ENCODE peak calls at places on chromosomes 4 and X, in five cellular contexts. One of them, this sample, is unnamed.

GRCh38 chr4:18318682-18319410 is 297.3 kb upstream of the LCORL start:
- DNase-seq in retinal pigment epithelial cell: peak
- DNase-seq in BE2C: peak
- DNase-seq in dorsolateral prefrontal cortex: no peak
- DNase-seq in cardiac muscle cell: no peak
- DNase-seq in this sample: no peak

GRCh38 chr4:19993222-19993621 is 258.5 kb upstream of the SLIT2 start:
- DNase-seq in retinal pigment epithelial cell: no peak
- DNase-seq in BE2C: no peak
- DNase-seq in dorsolateral prefrontal cortex: no peak
- DNase-seq in cardiac muscle cell: no peak
- DNase-seq in this sample: no peak

GRCh38 chr4:151811403-151811802 is 50.6 kb upstream of the GATB start:
- DNase-seq in retinal pigment epithelial cell: no peak
- DNase-seq in BE2C: no peak
- DNase-seq in dorsolateral prefrontal cortex: no peak
- DNase-seq in cardiac muscle cell: no peak
- DNase-seq in this sample: no peak

GRCh38 chr4:176566769-176567168 is 226.0 kb downstream of the VEGFC start:
- DNase-seq in retinal pigment epithelial cell: no peak
- DNase-seq in BE2C: no peak
- DNase-seq in dorsolateral prefrontal cortex: no peak
- DNase-seq in cardiac muscle cell: no peak
- DNase-seq in this sample: no peak

GRCh38 chrX:41515376-41515775 is 68.2 kb downstream of the NYX start:
- DNase-seq in retinal pigment epithelial cell: no peak
- DNase-seq in BE2C: no peak
- DNase-seq in dorsolateral prefrontal cortex: no peak
- DNase-seq in cardiac muscle cell: no peak
- DNase-seq in this sample: no peak

GRCh38 chr4:178553201-178553600 is 1111.0 kb upstream of the AGA start:
- DNase-seq in retinal pigment epithelial cell: no peak
- DNase-seq in BE2C: no peak
- DNase-seq in dorsolateral prefrontal cortex: no peak
- DNase-seq in cardiac muscle cell: no peak
- DNase-seq in this sample: no peak

GRCh38 chr4:41360911-41361830 is 104.4 kb downstream of the UCHL1 start:
- DNase-seq in retinal pigment epithelial cell: no peak
- DNase-seq in BE2C: peak
- DNase-seq in dorsolateral prefrontal cortex: peak
- DNase-seq in cardiac muscle cell: peak
- DNase-seq in this sample: no peak

GRCh38 chr4:107705742-107706556 is 14.1 kb downstream of the PAPSS1 start:
- DNase-seq in retinal pigment epithelial cell: no peak
- DNase-seq in BE2C: no peak
- DNase-seq in dorsolateral prefrontal cortex: no peak
- DNase-seq in cardiac muscle cell: no peak
- DNase-seq in this sample: no peak

GRCh38 chr4:70518716-70519115 is 347 bp downstream of the AMTN start:
- DNase-seq in retinal pigment epithelial cell: peak
- DNase-seq in BE2C: no peak
- DNase-seq in dorsolateral prefrontal cortex: no peak
- DNase-seq in cardiac muscle cell: no peak
- DNase-seq in this sample: no peak

GRCh38 chr4:94446386-94446785 is 5.4 kb upstream of the PDLIM5 start:
- DNase-seq in retinal pigment epithelial cell: no peak
- DNase-seq in BE2C: no peak
- DNase-seq in dorsolateral prefrontal cortex: no peak
- DNase-seq in cardiac muscle cell: no peak
- DNase-seq in this sample: no peak

GRCh38 chrX:15738686-15739016 is 581 bp downstream of the CA5B start:
- DNase-seq in retinal pigment epithelial cell: no peak
- DNase-seq in BE2C: no peak
- DNase-seq in dorsolateral prefrontal cortex: no peak
- DNase-seq in cardiac muscle cell: no peak
- DNase-seq in this sample: no peak

GRCh38 chrX:15737188-15737956 is 698 bp upstream of the CA5B start:
- DNase-seq in retinal pigment epithelial cell: no peak
- DNase-seq in BE2C: no peak
- DNase-seq in dorsolateral prefrontal cortex: no peak
- DNase-seq in cardiac muscle cell: no peak
- DNase-seq in this sample: no peak

GRCh38 chrX:15739886-15740285 is 1.8 kb downstream of the CA5B start:
- DNase-seq in retinal pigment epithelial cell: no peak
- DNase-seq in BE2C: no peak
- DNase-seq in dorsolateral prefrontal cortex: no peak
- DNase-seq in cardiac muscle cell: no peak
- DNase-seq in this sample: no peak

DNA sequence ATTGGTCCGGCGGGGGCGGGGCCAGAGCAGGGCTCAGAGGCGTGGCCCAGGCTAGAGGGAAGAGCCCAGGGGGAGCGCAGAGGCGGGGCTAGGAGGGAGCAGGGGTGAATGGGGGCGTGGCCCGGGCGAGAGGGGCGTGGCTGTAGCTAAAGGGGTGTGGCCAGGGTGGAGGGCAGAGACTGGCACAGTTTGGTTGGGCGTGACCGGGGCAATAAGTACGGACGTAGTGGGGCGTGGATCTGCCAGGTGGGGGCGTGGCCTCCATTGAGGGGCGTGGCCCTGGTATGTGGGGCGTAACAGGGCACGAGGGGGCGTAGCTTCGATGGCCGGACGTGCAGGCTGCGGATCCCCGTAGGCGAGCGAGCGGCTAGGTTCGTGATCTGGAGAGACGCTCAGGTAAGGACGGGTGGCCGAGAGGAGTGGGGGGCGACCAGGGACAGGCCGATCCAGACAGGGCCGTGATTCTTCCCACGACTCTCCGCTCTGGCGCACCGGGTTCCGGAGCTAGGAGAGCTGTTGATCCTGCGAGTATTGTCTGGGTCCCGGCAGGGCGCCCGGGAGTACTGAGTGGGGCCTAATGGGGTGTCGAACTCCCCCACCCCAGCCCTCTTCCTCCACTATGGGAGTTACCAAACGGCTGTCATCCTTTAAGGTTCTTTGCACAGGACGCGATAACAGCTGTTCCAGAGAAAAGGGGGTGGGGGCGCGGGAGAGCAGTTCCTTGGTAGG is at the start of gene CA5B:
- DNase-seq in retinal pigment epithelial cell: peak
- DNase-seq in BE2C: peak
- DNase-seq in dorsolateral prefrontal cortex: peak
- DNase-seq in cardiac muscle cell: peak
- DNase-seq in this sample: peak
- H3K4me3 ChIP-seq in retinal pigment epithelial cell: peak
- H3K4me3 ChIP-seq in BE2C: peak
- H3K4me3 ChIP-seq in dorsolateral prefrontal cortex: peak
- H3K4me3 ChIP-seq in cardiac muscle cell: peak
- H3K4me3 ChIP-seq in this sample: peak

GRCh38 chrX:49879656-49880277 is 483 bp downstream of the USP27X start:
- DNase-seq in retinal pigment epithelial cell: no peak
- DNase-seq in BE2C: no peak
- DNase-seq in dorsolateral prefrontal cortex: no peak
- DNase-seq in cardiac muscle cell: peak
- DNase-seq in this sample: no peak

GRCh38 chrX:49878128-49878833 is 1.0 kb upstream of the USP27X start:
- DNase-seq in retinal pigment epithelial cell: no peak
- DNase-seq in BE2C: peak
- DNase-seq in dorsolateral prefrontal cortex: no peak
- DNase-seq in cardiac muscle cell: no peak
- DNase-seq in this sample: no peak

GRCh38 chrX:49877397-49878101 is 1.7 kb upstream of the USP27X start:
- DNase-seq in retinal pigment epithelial cell: no peak
- DNase-seq in BE2C: no peak
- DNase-seq in dorsolateral prefrontal cortex: no peak
- DNase-seq in cardiac muscle cell: no peak
- DNase-seq in this sample: no peak

GRCh38 chrX:49880668-49881067 is 1.4 kb downstream of the USP27X start:
- DNase-seq in retinal pigment epithelial cell: no peak
- DNase-seq in BE2C: no peak
- DNase-seq in dorsolateral prefrontal cortex: no peak
- DNase-seq in cardiac muscle cell: no peak
- DNase-seq in this sample: no peak

DNA sequence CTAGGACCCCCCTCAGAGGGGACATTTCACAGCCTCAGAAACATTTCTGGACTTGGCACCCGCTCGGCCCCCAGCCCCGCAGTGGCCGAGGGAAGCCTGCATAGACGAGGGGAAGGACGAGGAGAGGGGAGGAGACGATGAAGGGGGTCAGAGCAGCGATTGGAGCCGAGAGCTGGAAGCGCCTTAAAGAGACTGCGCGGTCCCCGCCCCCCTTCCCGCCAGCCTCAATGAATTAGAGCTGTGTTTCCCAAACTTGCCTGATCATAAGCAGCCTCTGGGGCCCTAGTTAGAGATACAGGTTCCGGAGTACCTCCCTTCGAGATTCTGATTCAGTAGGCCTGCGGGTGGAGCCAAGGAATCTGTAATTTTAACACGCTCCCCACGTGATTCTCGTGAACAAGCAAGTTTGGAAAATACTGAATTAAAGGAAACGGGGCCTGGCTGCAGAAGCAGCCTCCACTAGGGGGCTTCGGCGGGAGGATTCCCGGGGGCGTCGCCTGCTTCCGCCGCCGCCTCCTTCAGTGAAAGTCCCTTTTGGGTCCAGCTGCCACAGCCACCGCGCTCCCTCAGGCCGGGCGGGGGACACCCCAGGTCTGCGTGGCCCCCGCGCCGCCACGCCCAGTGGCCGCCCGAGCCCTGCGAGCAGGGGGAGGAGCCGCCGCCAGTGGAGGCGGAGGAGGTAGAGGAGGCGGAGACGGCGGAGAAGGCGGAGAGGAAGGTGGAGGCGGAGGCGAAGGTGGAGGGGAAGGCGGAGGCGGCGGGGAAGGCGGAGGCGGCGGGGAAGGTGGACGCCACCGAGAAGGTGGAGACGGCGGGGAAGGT is at the start of gene USP27X:
- DNase-seq in retinal pigment epithelial cell: peak
- DNase-seq in BE2C: peak
- DNase-seq in dorsolateral prefrontal cortex: peak
- DNase-seq in cardiac muscle cell: peak
- DNase-seq in this sample: peak
- TF ChIP-seq CTCF in retinal pigment epithelial cell: peak
- TF ChIP-seq CTCF in BE2C: peak
- TF ChIP-seq CTCF in dorsolateral prefrontal cortex: peak
- TF ChIP-seq CTCF in cardiac muscle cell: peak
- TF ChIP-seq CTCF in this sample: peak

GRCh38 chrX:103831342-103831802 is 685 bp downstream of the RAB9B start:
- DNase-seq in retinal pigment epithelial cell: no peak
- DNase-seq in BE2C: no peak
- DNase-seq in dorsolateral prefrontal cortex: no peak
- DNase-seq in cardiac muscle cell: peak
- DNase-seq in this sample: no peak

GRCh38 chrX:103828529-103828928 is 3.5 kb downstream of the RAB9B start:
- DNase-seq in retinal pigment epithelial cell: no peak
- DNase-seq in BE2C: no peak
- DNase-seq in dorsolateral prefrontal cortex: no peak
- DNase-seq in cardiac muscle cell: no peak
- DNase-seq in this sample: no peak

GRCh38 chrX:103830848-103831247 is 1.2 kb downstream of the RAB9B start:
- DNase-seq in retinal pigment epithelial cell: no peak
- DNase-seq in BE2C: no peak
- DNase-seq in dorsolateral prefrontal cortex: no peak
- DNase-seq in cardiac muscle cell: no peak
- DNase-seq in this sample: no peak

GRCh38 chrX:103831803-103832544 is at the start of gene RAB9B:
- DNase-seq in retinal pigment epithelial cell: no peak
- DNase-seq in BE2C: peak
- DNase-seq in dorsolateral prefrontal cortex: peak
- DNase-seq in cardiac muscle cell: peak
- DNase-seq in this sample: no peak
- H3K4me3 ChIP-seq in retinal pigment epithelial cell: peak
- H3K4me3 ChIP-seq in BE2C: peak
- H3K4me3 ChIP-seq in dorsolateral prefrontal cortex: peak
- H3K4me3 ChIP-seq in cardiac muscle cell: peak
- H3K4me3 ChIP-seq in this sample: peak

DNA sequence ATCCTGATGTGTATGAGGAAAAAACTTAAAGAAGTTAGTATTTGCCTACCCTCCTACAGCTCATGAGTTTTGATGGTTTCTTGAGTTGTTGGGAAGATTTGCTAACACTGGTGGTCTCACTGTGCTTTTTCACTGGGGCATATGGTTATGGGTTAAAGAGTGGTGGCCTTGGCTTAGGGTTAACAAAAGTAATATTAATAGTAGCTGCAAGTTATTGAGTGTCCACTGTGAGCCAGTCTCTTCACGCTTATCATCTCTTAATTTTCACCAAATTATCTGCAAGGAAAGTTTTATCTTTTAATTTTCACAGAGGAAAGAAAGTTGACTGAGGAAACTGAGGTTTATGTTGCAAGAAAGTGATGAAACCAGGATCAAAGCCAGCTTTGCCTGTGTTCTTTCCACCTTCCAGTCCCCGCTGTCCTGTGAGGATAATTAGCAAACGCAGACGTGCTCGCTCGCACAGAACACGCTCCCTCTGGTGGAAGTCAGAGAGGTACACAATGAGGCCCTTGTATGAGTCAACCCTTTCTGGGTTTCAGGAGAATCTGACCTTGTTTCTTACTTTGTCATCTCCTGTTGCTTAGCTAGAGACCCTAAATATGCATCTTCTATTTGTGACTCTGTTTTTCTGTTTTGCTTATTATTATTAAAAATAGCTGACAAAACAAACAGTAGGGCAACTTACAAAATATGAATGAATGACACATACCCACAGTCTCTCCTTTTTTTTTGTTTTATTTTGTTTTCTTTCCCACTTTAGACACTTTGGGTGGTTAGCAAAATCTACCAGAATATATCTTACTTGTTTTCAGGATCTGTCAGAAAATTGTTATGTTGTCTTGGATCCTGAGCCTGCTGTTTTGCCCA is 94.3 kb downstream of the DDIT4L start:
- DNase-seq in retinal pigment epithelial cell: peak
- DNase-seq in BE2C: peak
- DNase-seq in dorsolateral prefrontal cortex: no peak
- DNase-seq in cardiac muscle cell: peak
- DNase-seq in this sample: peak
- TF ChIP-seq CTCF in retinal pigment epithelial cell: peak
- TF ChIP-seq CTCF in BE2C: peak
- TF ChIP-seq CTCF in dorsolateral prefrontal cortex: peak
- TF ChIP-seq CTCF in cardiac muscle cell: peak
- TF ChIP-seq CTCF in this sample: peak

GRCh38 chr4:110620352-110621327 is 2.2 kb downstream of the PITX2 start:
- DNase-seq in retinal pigment epithelial cell: no peak
- DNase-seq in BE2C: peak
- DNase-seq in dorsolateral prefrontal cortex: no peak
- DNase-seq in cardiac muscle cell: peak
- DNase-seq in this sample: no peak
- H3K4me3 ChIP-seq in retinal pigment epithelial cell: no peak
- H3K4me3 ChIP-seq in BE2C: peak
- H3K4me3 ChIP-seq in dorsolateral prefrontal cortex: no peak
- H3K4me3 ChIP-seq in cardiac muscle cell: peak
- H3K4me3 ChIP-seq in this sample: peak

GRCh38 chr4:85165808-85166207 is 199.3 kb upstream of the WDFY3 start:
- DNase-seq in retinal pigment epithelial cell: no peak
- DNase-seq in BE2C: no peak
- DNase-seq in dorsolateral prefrontal cortex: no peak
- DNase-seq in cardiac muscle cell: no peak
- DNase-seq in this sample: no peak
- TF ChIP-seq CTCF in retinal pigment epithelial cell: no peak
- TF ChIP-seq CTCF in BE2C: peak
- TF ChIP-seq CTCF in dorsolateral prefrontal cortex: no peak
- TF ChIP-seq CTCF in cardiac muscle cell: no peak
- TF ChIP-seq CTCF in this sample: peak

This sample was measured in epithelial cell of proximal tubule.